ENCODE peak calls at places on chromosome 20, in seven cellular contexts. B is lower lobe of right lung, U is AG09319, E is GM06990, K is tibial artery, L is suprapubic skin, F is heart left ventricle. H is an unnamed sample.
A peak's percentile ranks its signal among the peaks of the same experiment; 100 is the strongest.

GRCh38 chr20:47330933-47331708 is 25.4 kb downstream of the ZMYND8 start:
- DNase-seq in B (no peak), U (no peak), E (no peak), K (no peak), L (no peak), F (no peak), H (no peak)

GRCh38 chr20:4151991-4152695 is 136.8 kb upstream of the RNF24 start:
- DNase-seq in B (peak; percentile 48), U (no peak), E (no peak), K (no peak), L (no peak), F (no peak), H (no peak)

GRCh38 chr20:10040070-10040970 is 5.5 kb downstream of the ANKEF1 start:
- DNase-seq in B (no peak), U (no peak), E (no peak), K (no peak), L (no peak), F (no peak), H (no peak)

GRCh38 chr20:60294627-60295026 is 336.4 kb downstream of the CDH26 start:
- DNase-seq in B (no peak), U (no peak), E (no peak), K (no peak), L (no peak), F (no peak), H (no peak)

GRCh38 chr20:2752631-2753455 is 47.6 kb downstream of the CPXM1 start:
- DNase-seq in B (peak; percentile 64), U (no peak), E (peak; percentile 28), K (no peak), L (peak; percentile 77), F (no peak), H (peak; percentile 51)

GRCh38 chr20:47211036-47211435 is 145.5 kb downstream of the ZMYND8 start:
- DNase-seq in B (no peak), U (no peak), E (no peak), K (no peak), L (no peak), F (no peak), H (no peak)

GRCh38 chr20:19851863-19852262 is 93.8 kb downstream of the RIN2 start:
- DNase-seq in B (no peak), U (no peak), E (no peak), K (no peak), L (no peak), F (no peak), H (no peak)

GRCh38 chr20:50992336-50992732 is 30.6 kb downstream of the KCNG1 start:
- DNase-seq in B (no peak), U (no peak), E (no peak), K (no peak), L (no peak), F (no peak), H (no peak)

GRCh38 chr20:9051508-9051907 is 17.4 kb upstream of the PLCB4 start:
- DNase-seq in B (no peak), U (peak; percentile 84), E (no peak), K (no peak), L (no peak), F (no peak), H (no peak)

GRCh38 chr20:17617212-17617867 is 47.5 kb downstream of the DSTN start:
- DNase-seq in B (peak; percentile 71), U (no peak), E (no peak), K (peak; percentile 64), L (no peak), F (no peak), H (peak; percentile 48)

GRCh38 chr20:36066777-36067176 is 87.8 kb upstream of the EPB41L1 start:
- DNase-seq in B (no peak), U (no peak), E (no peak), K (no peak), L (no peak), F (no peak), H (no peak)

GRCh38 chr20:32506721-32507120 is 78.4 kb downstream of the NOL4L start:
- DNase-seq in B (no peak), U (no peak), E (no peak), K (no peak), L (no peak), F (no peak), H (no peak)

GRCh38 chr20:13877789-13878188 is 93.0 kb downstream of the NDUFAF5 start:
- DNase-seq in B (no peak), U (no peak), E (no peak), K (no peak), L (no peak), F (no peak), H (no peak)

GRCh38 chr20:51818479-51819008 is 16.2 kb upstream of the SALL4 start:
- DNase-seq in B (no peak), U (no peak), E (no peak), K (no peak), L (no peak), F (no peak), H (no peak)

GRCh38 chr20:47227119-47227518 is 129.4 kb downstream of the ZMYND8 start:
- DNase-seq in B (no peak), U (no peak), E (no peak), K (no peak), L (no peak), F (no peak), H (no peak)

GRCh38 chr20:5448449-5449118 is 131.8 kb upstream of the PROKR2 start:
- DNase-seq in B (no peak), U (no peak), E (no peak), K (peak; percentile 33), L (no peak), F (no peak), H (peak; percentile 45)

GRCh38 chr20:51311636-51312479 is 230.7 kb downstream of the NFATC2 start:
- DNase-seq in B (no peak), U (no peak), E (no peak), K (no peak), L (no peak), F (no peak), H (no peak)

GRCh38 chr20:36473164-36473563 is 68.2 kb upstream of the MYL9 start:
- DNase-seq in B (no peak), U (no peak), E (no peak), K (no peak), L (no peak), F (no peak), H (no peak)

GRCh38 chr20:478949-479429 is 16.7 kb upstream of the TBC1D20 start:
- DNase-seq in B (no peak), U (peak; percentile 30), E (peak; percentile 15), K (no peak), L (no peak), F (peak; percentile 16), H (no peak)

GRCh38 chr20:46311039-46311650 is 2.8 kb upstream of the CDH22 start:
- DNase-seq in B (no peak), U (no peak), E (no peak), K (no peak), L (no peak), F (no peak), H (no peak)

GRCh38 chr20:38337561-38338140 is 8.6 kb upstream of the LBP start:
- DNase-seq in B (no peak), U (no peak), E (no peak), K (no peak), L (no peak), F (no peak), H (no peak)

GRCh38 chr20:14716251-14716650 is 378.8 kb upstream of the FLRT3 start:
- DNase-seq in B (no peak), U (no peak), E (no peak), K (no peak), L (no peak), F (no peak), H (no peak)

GRCh38 chr20:2701671-2702081 is 9.1 kb downstream of the EBF4 start:
- DNase-seq in B (no peak), U (no peak), E (no peak), K (no peak), L (peak; percentile 62), F (no peak), H (no peak)

GRCh38 chr20:22583773-22584629 is at the start of gene FOXA2:
- DNase-seq in B (peak; percentile 88), U (no peak), E (no peak), K (no peak), L (no peak), F (no peak), H (no peak)

GRCh38 chr20:12068146-12068545 is 150.5 kb downstream of the BTBD3 start:
- DNase-seq in B (no peak), U (no peak), E (no peak), K (no peak), L (no peak), F (no peak), H (no peak)

GRCh38 chr20:64053841-64054661 is 4.6 kb upstream of the SOX18 start:
- DNase-seq in B (peak; percentile 70), U (no peak), E (no peak), K (no peak), L (no peak), F (peak; percentile 88), H (no peak)

GRCh38 chr20:43840382-43841070 is 74.1 kb upstream of the TOX2 start:
- DNase-seq in B (no peak), U (no peak), E (peak; percentile 61), K (no peak), L (no peak), F (no peak), H (no peak)

GRCh38 chr20:14142171-14142570 is 146.9 kb downstream of the MACROD2 start:
- DNase-seq in B (no peak), U (peak; percentile 14), E (no peak), K (no peak), L (no peak), F (no peak), H (no peak)

DNA sequence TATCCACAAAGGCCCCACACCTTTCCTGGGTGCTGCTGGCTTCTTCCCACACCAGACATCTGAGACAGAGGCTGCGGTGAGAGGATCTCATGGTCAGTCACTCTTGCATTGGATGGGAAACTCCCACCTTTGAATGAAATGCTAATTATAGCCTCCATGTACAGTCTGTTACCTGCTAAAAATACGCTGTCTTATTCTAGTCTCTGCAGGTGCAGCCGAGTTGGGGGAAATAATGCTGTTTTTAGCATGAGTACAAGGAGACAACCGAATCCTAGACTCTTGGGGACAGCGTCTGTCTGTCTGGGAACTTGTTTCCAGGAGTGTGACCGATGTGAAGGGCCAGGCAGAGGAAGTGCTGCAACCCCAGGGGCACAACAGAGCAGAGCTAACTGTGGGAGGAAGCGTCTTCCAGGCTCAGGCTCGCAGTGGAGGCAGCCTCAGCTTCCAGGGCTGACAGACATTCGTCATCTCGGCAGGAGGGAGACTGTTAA is 286.2 kb downstream of the PREX1 start:
- DNase-seq in B (no peak), U (no peak), E (peak; percentile 71), K (no peak), L (no peak), F (no peak), H (no peak)
- TF ChIP-seq CTCF in B (no peak), U (no peak), E (no peak), K (no peak), L (no peak), F (no peak), H (no peak)

GRCh38 chr20:58375796-58376195 is 13.2 kb upstream of the VAPB start:
- DNase-seq in B (no peak), U (no peak), E (no peak), K (no peak), L (no peak), F (no peak), H (no peak)
- TF ChIP-seq CTCF in B (no peak), U (no peak), E (no peak), K (no peak), L (no peak), F (no peak), H (no peak)

GRCh38 chr20:59207742-59208357 is 44.2 kb downstream of the ZNF831 start:
- DNase-seq in B (peak; percentile 75), U (no peak), E (no peak), K (no peak), L (peak; percentile 71), F (peak; percentile 46), H (peak; percentile 71)
- TF ChIP-seq CTCF in B (peak; percentile 62), U (peak; percentile 27), E (peak; percentile 88), K (no peak), L (peak; percentile 34), F (peak; percentile 62), H (peak; percentile 84)

GRCh38 chr20:34302723-34303528 is at the start of gene AHCY:
- DNase-seq in B (peak; percentile 99), U (peak; percentile 83), E (peak; percentile 97), K (peak; percentile 98), L (peak; percentile 99), F (peak; percentile 95), H (peak; percentile 85)
- TF ChIP-seq CTCF in B (no peak), U (no peak), E (no peak), K (peak; percentile 19), L (no peak), F (no peak), H (peak; percentile 33)

H was measured in natural killer cell.